ENCODE peak calls at places on chromosomes 6 and 20, in nine cellular contexts. One of them, this sample, is unnamed. For H3K36me3 and H3K4me1, the result is how much of the 10 kb centered on the place peaks cover.

GRCh38 chr6:7880718-7881107 is 29.9 kb downstream of the TXNDC5 start:
- DNase-seq in body of pancreas: no peak
- DNase-seq in IMR-90: no peak
- DNase-seq in adrenal gland: no peak
- DNase-seq in heart left ventricle: no peak
- DNase-seq in tibial nerve: no peak
- DNase-seq in uterus: no peak
- DNase-seq in ovary: no peak
- DNase-seq in HepG2: no peak
- DNase-seq in this sample: no peak

GRCh38 chr20:61387204-61387958 is 135.3 kb downstream of the CDH4 start:
- DNase-seq in body of pancreas: peak
- DNase-seq in IMR-90: peak
- DNase-seq in adrenal gland: peak
- DNase-seq in heart left ventricle: no peak
- DNase-seq in tibial nerve: no peak
- DNase-seq in uterus: no peak
- DNase-seq in ovary: no peak
- DNase-seq in HepG2: no peak
- DNase-seq in this sample: no peak

GRCh38 chr20:4886771-4887527 is 114.4 kb downstream of the SLC23A2 start:
- DNase-seq in body of pancreas: no peak
- DNase-seq in IMR-90: no peak
- DNase-seq in adrenal gland: no peak
- DNase-seq in heart left ventricle: no peak
- DNase-seq in tibial nerve: no peak
- DNase-seq in uterus: no peak
- DNase-seq in ovary: no peak
- DNase-seq in HepG2: no peak
- DNase-seq in this sample: no peak

GRCh38 chr20:8983478-8984345 is 85.2 kb upstream of the PLCB4 start:
- DNase-seq in body of pancreas: no peak
- DNase-seq in IMR-90: no peak
- DNase-seq in adrenal gland: no peak
- DNase-seq in heart left ventricle: no peak
- DNase-seq in tibial nerve: no peak
- DNase-seq in uterus: no peak
- DNase-seq in ovary: no peak
- DNase-seq in HepG2: no peak
- DNase-seq in this sample: no peak

GRCh38 chr20:58868795-58869194 is 16.3 kb downstream of the GNAS start:
- DNase-seq in body of pancreas: no peak
- DNase-seq in IMR-90: no peak
- DNase-seq in adrenal gland: peak
- DNase-seq in heart left ventricle: no peak
- DNase-seq in tibial nerve: no peak
- DNase-seq in uterus: no peak
- DNase-seq in ovary: peak
- DNase-seq in HepG2: no peak
- DNase-seq in this sample: peak

GRCh38 chr6:22470454-22471368 is 98.7 kb upstream of the HDGFL1 start:
- DNase-seq in body of pancreas: peak
- DNase-seq in IMR-90: peak
- DNase-seq in adrenal gland: peak
- DNase-seq in heart left ventricle: no peak
- DNase-seq in tibial nerve: no peak
- DNase-seq in uterus: peak
- DNase-seq in ovary: peak
- DNase-seq in HepG2: no peak
- DNase-seq in this sample: peak

GRCh38 chr6:51743999-51744398 is 343.4 kb downstream of the PKHD1 start:
- DNase-seq in body of pancreas: no peak
- DNase-seq in IMR-90: no peak
- DNase-seq in adrenal gland: no peak
- DNase-seq in heart left ventricle: no peak
- DNase-seq in tibial nerve: no peak
- DNase-seq in uterus: no peak
- DNase-seq in ovary: no peak
- DNase-seq in HepG2: no peak
- DNase-seq in this sample: no peak

GRCh38 chr6:140105857-140106256 is 731.4 kb upstream of the CITED2 start:
- DNase-seq in body of pancreas: peak
- DNase-seq in IMR-90: no peak
- DNase-seq in adrenal gland: peak
- DNase-seq in heart left ventricle: no peak
- DNase-seq in tibial nerve: no peak
- DNase-seq in uterus: peak
- DNase-seq in ovary: no peak
- DNase-seq in HepG2: peak
- DNase-seq in this sample: peak

GRCh38 chr20:11328839-11329238 is 588.9 kb upstream of the BTBD3 start:
- DNase-seq in body of pancreas: no peak
- DNase-seq in IMR-90: no peak
- DNase-seq in adrenal gland: no peak
- DNase-seq in heart left ventricle: no peak
- DNase-seq in tibial nerve: no peak
- DNase-seq in uterus: no peak
- DNase-seq in ovary: no peak
- DNase-seq in HepG2: no peak
- DNase-seq in this sample: no peak

GRCh38 chr20:43914286-43914685 is 366 bp upstream of the TOX2 start:
- DNase-seq in body of pancreas: no peak
- DNase-seq in IMR-90: no peak
- DNase-seq in adrenal gland: no peak
- DNase-seq in heart left ventricle: no peak
- DNase-seq in tibial nerve: no peak
- DNase-seq in uterus: no peak
- DNase-seq in ovary: no peak
- DNase-seq in HepG2: no peak
- DNase-seq in this sample: no peak

GRCh38 chr20:61918548-61918947 is 147.1 kb downstream of the TAF4 start:
- DNase-seq in body of pancreas: no peak
- DNase-seq in IMR-90: no peak
- DNase-seq in adrenal gland: no peak
- DNase-seq in heart left ventricle: peak
- DNase-seq in tibial nerve: no peak
- DNase-seq in uterus: no peak
- DNase-seq in ovary: no peak
- DNase-seq in HepG2: no peak
- DNase-seq in this sample: no peak

GRCh38 chr6:129776542-129776941 is 66.6 kb upstream of the ARHGAP18 start:
- DNase-seq in body of pancreas: no peak
- DNase-seq in IMR-90: no peak
- DNase-seq in adrenal gland: no peak
- DNase-seq in heart left ventricle: no peak
- DNase-seq in tibial nerve: no peak
- DNase-seq in uterus: no peak
- DNase-seq in ovary: no peak
- DNase-seq in HepG2: no peak
- DNase-seq in this sample: no peak

GRCh38 chr20:37395921-37396519 is 50.1 kb downstream of the SRC start:
- DNase-seq in body of pancreas: no peak
- DNase-seq in IMR-90: no peak
- DNase-seq in adrenal gland: no peak
- DNase-seq in heart left ventricle: peak
- DNase-seq in tibial nerve: no peak
- DNase-seq in uterus: no peak
- DNase-seq in ovary: no peak
- DNase-seq in HepG2: no peak
- DNase-seq in this sample: no peak

GRCh38 chr20:44552950-44553908 is 29.1 kb upstream of the PKIG start:
- DNase-seq in body of pancreas: no peak
- DNase-seq in IMR-90: peak
- DNase-seq in adrenal gland: no peak
- DNase-seq in heart left ventricle: no peak
- DNase-seq in tibial nerve: no peak
- DNase-seq in uterus: no peak
- DNase-seq in ovary: no peak
- DNase-seq in HepG2: peak
- DNase-seq in this sample: peak

GRCh38 chr6:83958250-83958685 is 75.3 kb upstream of the MRAP2 start:
- DNase-seq in body of pancreas: no peak
- DNase-seq in IMR-90: peak
- DNase-seq in adrenal gland: no peak
- DNase-seq in heart left ventricle: no peak
- DNase-seq in tibial nerve: no peak
- DNase-seq in uterus: no peak
- DNase-seq in ovary: no peak
- DNase-seq in HepG2: no peak
- DNase-seq in this sample: no peak

GRCh38 chr6:41232667-41233066 is 4.5 kb downstream of the TREML4 start:
- DNase-seq in body of pancreas: no peak
- DNase-seq in IMR-90: no peak
- DNase-seq in adrenal gland: no peak
- DNase-seq in heart left ventricle: no peak
- DNase-seq in tibial nerve: no peak
- DNase-seq in uterus: no peak
- DNase-seq in ovary: no peak
- DNase-seq in HepG2: no peak
- DNase-seq in this sample: no peak

GRCh38 chr6:2749972-2750600 is 636 bp downstream of the MYLK4 start:
- DNase-seq in body of pancreas: peak
- DNase-seq in IMR-90: peak
- DNase-seq in adrenal gland: peak
- DNase-seq in heart left ventricle: no peak
- DNase-seq in tibial nerve: peak
- DNase-seq in uterus: peak
- DNase-seq in ovary: peak
- DNase-seq in HepG2: peak
- DNase-seq in this sample: peak

GRCh38 chr6:141675957-141676356 is 456.8 kb upstream of the GJE1 start:
- DNase-seq in body of pancreas: no peak
- DNase-seq in IMR-90: peak
- DNase-seq in adrenal gland: no peak
- DNase-seq in heart left ventricle: no peak
- DNase-seq in tibial nerve: no peak
- DNase-seq in uterus: no peak
- DNase-seq in ovary: no peak
- DNase-seq in HepG2: no peak
- DNase-seq in this sample: no peak

GRCh38 chr6:16196260-16196914 is 42.0 kb upstream of the GMPR start:
- DNase-seq in body of pancreas: no peak
- DNase-seq in IMR-90: no peak
- DNase-seq in adrenal gland: no peak
- DNase-seq in heart left ventricle: no peak
- DNase-seq in tibial nerve: no peak
- DNase-seq in uterus: no peak
- DNase-seq in ovary: no peak
- DNase-seq in HepG2: no peak
- DNase-seq in this sample: no peak

GRCh38 chr20:38997622-38998021 is 35.5 kb downstream of the DHX35 start:
- DNase-seq in body of pancreas: no peak
- DNase-seq in IMR-90: no peak
- DNase-seq in adrenal gland: no peak
- DNase-seq in heart left ventricle: no peak
- DNase-seq in tibial nerve: no peak
- DNase-seq in uterus: no peak
- DNase-seq in ovary: no peak
- DNase-seq in HepG2: no peak
- DNase-seq in this sample: no peak
- H3K36me3 ChIP-seq in body of pancreas: under half
- H3K36me3 ChIP-seq in IMR-90: under half
- H3K36me3 ChIP-seq in adrenal gland: under half
- H3K36me3 ChIP-seq in heart left ventricle: half or more
- H3K36me3 ChIP-seq in tibial nerve: under half
- H3K36me3 ChIP-seq in uterus: under half
- H3K36me3 ChIP-seq in ovary: under half
- H3K36me3 ChIP-seq in HepG2: under half
- H3K36me3 ChIP-seq in this sample: under half

DNA sequence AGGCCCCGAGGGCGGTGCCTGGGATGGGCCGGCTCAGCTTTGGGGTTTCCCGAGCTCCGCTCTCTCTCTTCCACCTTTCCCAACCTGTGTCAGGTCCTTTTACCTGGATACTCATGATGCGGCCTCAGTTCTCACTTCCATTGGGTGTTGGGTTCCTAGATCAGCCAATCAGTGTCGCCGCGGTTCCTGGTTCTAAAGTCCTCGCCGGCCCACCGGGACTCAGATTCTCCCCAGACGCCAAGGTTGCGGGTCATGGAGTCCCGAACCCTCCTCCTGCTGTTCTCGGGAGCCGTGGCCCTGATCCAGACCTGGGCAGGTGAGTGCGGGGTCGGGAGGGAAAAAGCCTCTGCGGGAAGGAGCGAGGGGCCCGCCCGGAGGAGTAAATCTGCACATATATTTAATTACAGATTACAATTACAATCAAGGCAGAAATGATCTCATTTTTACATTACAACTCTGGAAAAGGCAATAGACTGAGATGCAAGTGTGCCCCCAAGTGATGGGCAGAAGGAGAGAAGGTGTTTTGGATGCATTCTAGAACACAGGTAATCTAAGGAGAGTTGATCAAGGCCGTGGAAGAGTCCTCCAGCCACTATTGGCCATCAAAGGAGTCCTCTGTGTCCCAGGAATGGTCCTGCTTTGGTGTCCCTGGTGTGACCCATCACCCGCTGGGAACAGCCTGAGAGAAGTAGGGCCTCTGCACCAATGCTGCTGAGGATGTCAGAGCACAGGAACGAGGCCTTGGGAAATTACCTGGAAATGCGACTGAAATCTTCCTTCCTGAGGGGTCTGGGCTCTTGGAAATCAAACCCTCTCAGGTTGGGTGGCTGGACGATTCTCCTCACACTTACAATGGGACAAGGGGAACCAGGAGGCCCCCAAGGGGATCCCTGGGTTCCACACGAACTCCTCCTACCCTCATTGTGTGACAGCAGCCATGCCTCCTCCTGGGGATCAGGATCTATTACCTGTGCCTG is 34.7 kb upstream of the MICB start:
- DNase-seq in body of pancreas: peak
- DNase-seq in IMR-90: peak
- DNase-seq in adrenal gland: peak
- DNase-seq in heart left ventricle: peak
- DNase-seq in tibial nerve: peak
- DNase-seq in uterus: peak
- DNase-seq in ovary: peak
- DNase-seq in HepG2: peak
- DNase-seq in this sample: peak
- TF ChIP-seq POLR2A in body of pancreas: peak
- TF ChIP-seq POLR2A in IMR-90: no peak
- TF ChIP-seq POLR2A in adrenal gland: peak
- TF ChIP-seq POLR2A in heart left ventricle: no peak
- TF ChIP-seq POLR2A in tibial nerve: no peak
- TF ChIP-seq POLR2A in uterus: peak
- TF ChIP-seq POLR2A in ovary: peak
- TF ChIP-seq POLR2A in HepG2: peak
- TF ChIP-seq POLR2A in this sample: peak

GRCh38 chr6:36245572-36246031 is 24.3 kb upstream of the PNPLA1 start:
- DNase-seq in body of pancreas: peak
- DNase-seq in IMR-90: no peak
- DNase-seq in adrenal gland: peak
- DNase-seq in heart left ventricle: no peak
- DNase-seq in tibial nerve: no peak
- DNase-seq in uterus: no peak
- DNase-seq in ovary: no peak
- DNase-seq in HepG2: no peak
- DNase-seq in this sample: no peak
- H3K4me1 ChIP-seq in body of pancreas: under half
- H3K4me1 ChIP-seq in IMR-90: under half
- H3K4me1 ChIP-seq in adrenal gland: under half
- H3K4me1 ChIP-seq in heart left ventricle: under half
- H3K4me1 ChIP-seq in tibial nerve: under half
- H3K4me1 ChIP-seq in uterus: under half
- H3K4me1 ChIP-seq in ovary: under half
- H3K4me1 ChIP-seq in HepG2: half or more
- H3K4me1 ChIP-seq in this sample: under half

GRCh38 chr6:166728884-166729530 is 102.0 kb upstream of the RPS6KA2 start:
- DNase-seq in body of pancreas: no peak
- DNase-seq in IMR-90: no peak
- DNase-seq in adrenal gland: no peak
- DNase-seq in heart left ventricle: no peak
- DNase-seq in tibial nerve: no peak
- DNase-seq in uterus: no peak
- DNase-seq in ovary: no peak
- DNase-seq in HepG2: no peak
- DNase-seq in this sample: no peak
- H3K36me3 ChIP-seq in body of pancreas: under half
- H3K36me3 ChIP-seq in IMR-90: under half
- H3K36me3 ChIP-seq in adrenal gland: under half
- H3K36me3 ChIP-seq in heart left ventricle: under half
- H3K36me3 ChIP-seq in tibial nerve: under half
- H3K36me3 ChIP-seq in uterus: under half
- H3K36me3 ChIP-seq in ovary: under half
- H3K36me3 ChIP-seq in HepG2: under half
- H3K36me3 ChIP-seq in this sample: under half

This sample was measured in thyroid gland.